ENCODE peak calls at places on chromosome 10, in five cellular contexts. T is GM12878, S is A549, K is K562, J is HepG2. N is an unnamed sample.

GRCh38 chr10:77290528-77291155 is 347.0 kb downstream of the KCNMA1 start:
- DNase-seq in J (no peak), S (peak; percentile 25), T (no peak), K (no peak), N (no peak)

GRCh38 chr10:35462491-35462934 is 126.2 kb downstream of the CCNY start:
- DNase-seq in T (no peak), K (no peak), S (no peak), J (peak; percentile 56), N (no peak)

GRCh38 chr10:4046722-4047354 is 261.8 kb upstream of the KLF6 start:
- DNase-seq in S (no peak), K (no peak), T (no peak), J (no peak), N (no peak)

GRCh38 chr10:44963772-44964633 is 4.4 kb downstream of the RASSF4 start:
- DNase-seq in J (peak; percentile 85), K (no peak), T (no peak), S (no peak), N (no peak)

GRCh38 chr10:34739915-34740314 is 75.2 kb downstream of the PARD3 start:
- DNase-seq in S (no peak), K (no peak), T (no peak), J (no peak), N (peak; percentile 64)

GRCh38 chr10:27558612-27559020 is 54.5 kb downstream of the RAB18 start:
- DNase-seq in S (peak; percentile 28), T (no peak), J (peak; percentile 68), K (peak; percentile 27), N (peak; percentile 7)

GRCh38 chr10:30833625-30833970 is 198.1 kb downstream of the ZNF438 start:
- DNase-seq in T (no peak), J (no peak), S (no peak), K (no peak), N (no peak)

GRCh38 chr10:130246113-130246512 is 109.9 kb downstream of the GLRX3 start:
- DNase-seq in J (no peak), S (no peak), T (no peak), K (no peak), N (no peak)

GRCh38 chr10:125024496-125025234 is 82.7 kb downstream of the ZRANB1 start:
- DNase-seq in K (no peak), T (no peak), J (no peak), S (no peak), N (no peak)

GRCh38 chr10:119723624-119724023 is 2.2 kb upstream of the INPP5F start:
- DNase-seq in J (peak; percentile 48), S (no peak), T (no peak), K (no peak), N (no peak)

GRCh38 chr10:113007343-113007771 is 57.3 kb downstream of the TCF7L2 start:
- DNase-seq in S (no peak), K (no peak), T (no peak), J (peak; percentile 97), N (no peak)

GRCh38 chr10:71623986-71624291 is 95.6 kb downstream of the C10orf105 start:
- DNase-seq in T (no peak), J (no peak), K (no peak), S (no peak), N (no peak)

GRCh38 chr10:71621263-71621751 is 98.3 kb downstream of the C10orf105 start:
- DNase-seq in S (no peak), T (no peak), J (no peak), K (no peak), N (no peak)

GRCh38 chr10:71621783-71622526 is 97.6 kb downstream of the C10orf105 start:
- DNase-seq in K (no peak), J (peak; percentile 27), T (no peak), S (no peak), N (no peak)

GRCh38 chr10:71622656-71623055 is 96.9 kb downstream of the C10orf105 start:
- DNase-seq in T (no peak), J (no peak), S (no peak), K (no peak), N (no peak)

DNA sequence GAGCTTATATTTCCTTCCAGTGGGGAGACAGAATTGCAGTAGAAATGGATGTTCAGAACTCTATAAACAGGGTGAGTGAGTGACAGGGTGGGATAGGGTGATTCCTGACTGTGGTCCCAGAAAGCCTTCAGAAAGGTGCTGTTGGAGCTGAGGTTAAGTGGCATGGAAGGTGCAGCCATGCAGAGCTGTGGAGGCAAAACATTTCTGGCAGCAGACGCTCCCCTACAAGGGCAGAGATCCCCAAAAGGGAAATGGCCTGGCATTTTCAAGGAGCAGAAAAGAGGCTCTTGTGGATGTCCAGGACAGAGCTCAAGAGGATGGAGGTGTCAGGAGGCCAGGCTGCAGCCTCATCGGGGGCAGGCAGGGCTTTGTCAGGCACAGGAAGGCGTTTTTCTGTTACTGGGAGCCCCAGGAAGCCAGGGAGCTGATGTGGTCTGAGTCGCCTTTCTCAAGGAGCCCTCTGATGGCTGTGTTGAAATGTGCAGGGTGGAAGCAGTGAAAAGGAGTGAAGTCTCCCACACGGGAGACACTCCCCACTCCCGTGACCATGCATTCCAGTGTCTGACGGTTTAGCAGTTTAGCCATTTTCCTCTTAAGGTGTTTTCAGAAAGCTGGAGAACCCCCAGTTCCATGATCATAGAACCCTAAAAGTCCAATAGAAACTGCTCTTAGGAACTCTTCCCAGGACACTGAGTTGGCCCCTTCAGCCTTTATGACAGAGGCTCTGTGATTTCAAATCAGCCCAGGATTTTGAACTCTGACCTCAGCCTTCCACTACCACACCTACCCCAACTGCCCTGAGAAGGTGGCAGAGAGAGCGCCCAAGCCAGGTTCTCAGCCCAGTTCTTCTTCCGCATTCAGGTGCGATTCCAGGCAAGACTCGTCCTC is 96.2 kb downstream of the C10orf105 start:
- DNase-seq in T (no peak), K (peak; percentile 81), S (peak; percentile 68), J (no peak), N (no peak)
- TF ChIP-seq HDAC2 in T (no peak), K (no peak), S (no peak), J (no peak), N (no peak)

DNA sequence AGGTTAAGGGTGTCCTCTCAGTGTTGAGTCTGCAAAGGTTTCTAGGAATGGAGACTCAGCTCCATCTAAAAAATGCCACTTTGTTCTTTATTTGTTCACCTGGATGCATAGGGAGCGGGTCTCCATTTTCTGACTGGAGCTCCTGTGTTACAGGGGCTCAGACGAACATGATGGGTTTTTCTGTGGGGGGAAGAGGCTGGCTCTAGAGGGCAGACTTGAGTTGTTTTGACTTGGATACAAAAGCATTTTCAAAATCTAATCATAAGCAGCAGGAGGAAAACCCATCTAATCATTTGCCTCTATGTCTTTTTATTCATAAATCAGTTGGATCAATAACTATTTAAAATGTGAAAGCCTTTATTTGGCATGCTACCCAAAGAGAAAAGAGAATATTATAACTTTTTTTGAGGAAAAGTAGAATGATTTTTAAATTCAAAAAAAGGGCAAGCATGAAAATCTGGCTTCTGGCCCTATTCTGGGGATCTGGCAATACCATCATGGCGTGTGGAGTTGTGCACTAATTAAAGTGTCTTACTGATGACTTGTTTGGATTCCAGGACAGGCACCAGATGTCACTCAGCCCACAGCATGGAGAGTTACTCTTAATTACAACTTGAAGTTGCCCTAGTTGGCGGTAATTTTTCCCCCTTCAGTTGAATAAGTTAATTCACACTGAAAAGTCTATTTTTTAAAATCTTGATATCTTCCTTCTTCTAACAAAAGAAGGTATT is 594.9 kb downstream of the REEP3 start:
- DNase-seq in T (no peak), J (no peak), S (peak; percentile 6), K (peak; percentile 14), N (no peak)
- TF ChIP-seq HDAC2 in T (no peak), J (no peak), S (no peak), K (no peak), N (no peak)

GRCh38 chr10:110865184-110865803 is 6.4 kb upstream of the PDCD4 start:
- DNase-seq in T (no peak), K (no peak), J (no peak), S (no peak), N (no peak)

GRCh38 chr10:110865804-110866482 is 5.8 kb upstream of the PDCD4 start:
- DNase-seq in T (no peak), S (no peak), K (no peak), J (no peak), N (no peak)

GRCh38 chr10:110868981-110869380 is 2.7 kb upstream of the PDCD4 start:
- DNase-seq in T (no peak), K (no peak), J (no peak), S (no peak), N (no peak)

GRCh38 chr10:110870823-110871235 is 899 bp upstream of the PDCD4 start:
- DNase-seq in S (no peak), J (no peak), T (no peak), K (no peak), N (no peak)

DNA sequence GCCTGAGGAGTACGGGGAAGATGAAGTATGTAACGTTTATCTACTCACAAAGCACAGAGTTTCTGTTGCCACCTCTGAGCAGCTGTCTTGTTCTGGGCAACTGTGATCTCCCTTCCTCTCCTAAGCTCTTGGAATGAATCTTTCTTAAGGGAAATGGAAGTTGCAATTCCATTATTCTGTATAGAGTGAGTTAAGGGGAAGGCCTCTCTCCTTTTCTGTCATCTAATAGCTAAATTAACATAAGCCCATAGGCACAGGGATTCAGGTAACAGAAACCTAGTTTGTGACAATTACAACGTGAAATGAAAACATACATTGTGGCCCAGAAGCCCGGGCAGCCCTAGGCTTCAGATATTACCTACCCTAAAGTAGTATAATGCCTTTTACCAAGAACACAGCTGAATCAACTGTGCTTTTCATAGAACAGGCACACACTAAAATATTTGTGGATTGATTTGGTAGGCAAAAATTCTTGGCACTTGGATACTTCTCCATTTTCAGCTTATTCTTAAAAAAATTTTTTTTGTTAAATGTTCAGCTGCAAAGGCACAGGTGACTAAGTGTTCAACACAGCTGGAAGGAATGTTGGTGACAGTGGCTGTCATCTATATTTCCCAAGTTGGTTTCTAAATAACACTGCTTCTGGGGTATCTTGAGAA is 3.8 kb upstream of the PDCD4 start:
- DNase-seq in K (no peak), S (no peak), J (no peak), T (no peak), N (no peak)
- TF ChIP-seq HDAC2 in K (no peak), S (no peak), J (no peak), T (no peak), N (no peak)

GRCh38 chr10:437698-438490 is 251.6 kb downstream of the DIP2C start:
- DNase-seq in K (no peak), S (no peak), T (no peak), J (no peak), N (no peak)

GRCh38 chr10:435397-435796 is 254.1 kb downstream of the DIP2C start:
- DNase-seq in S (no peak), K (no peak), J (no peak), T (no peak), N (no peak)

GRCh38 chr10:440127-440526 is 249.3 kb downstream of the DIP2C start:
- DNase-seq in T (no peak), K (no peak), S (no peak), J (no peak), N (no peak)

GRCh38 chr10:436911-437665 is 252.4 kb downstream of the DIP2C start:
- DNase-seq in S (no peak), T (no peak), J (no peak), K (no peak), N (no peak)

DNA sequence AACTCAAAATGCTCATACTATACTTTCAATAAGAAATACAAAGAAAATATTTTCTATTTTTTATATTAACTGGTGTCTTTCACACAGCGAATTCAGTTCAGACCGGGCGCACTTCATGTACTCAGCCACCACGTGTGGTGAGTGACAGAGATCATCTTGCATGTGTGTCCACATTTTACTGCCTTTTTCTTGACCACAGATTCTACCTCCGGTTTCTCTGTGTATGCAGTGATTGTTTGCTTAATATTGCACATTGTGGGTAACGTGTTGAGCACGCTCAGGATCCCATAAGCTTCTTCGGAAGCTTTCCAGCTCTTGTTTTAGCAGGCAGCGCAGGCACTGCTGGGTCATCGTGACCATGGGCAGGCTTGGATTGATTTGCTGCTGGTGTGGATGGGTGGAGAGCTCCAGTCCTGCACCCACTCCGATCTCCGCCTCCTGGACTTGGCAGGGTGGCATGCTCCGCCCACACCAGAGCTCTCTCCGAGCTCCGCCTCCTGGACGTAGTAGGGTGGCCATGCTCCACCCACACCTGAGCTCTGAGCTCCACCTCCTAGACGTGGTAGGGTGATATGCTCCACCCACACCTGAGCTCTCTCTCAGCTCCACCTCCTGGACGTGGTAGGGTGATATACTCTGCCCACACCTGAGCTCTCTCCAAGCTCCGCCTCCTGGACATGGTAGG is 253.3 kb downstream of the DIP2C start:
- DNase-seq in J (no peak), S (no peak), T (no peak), K (no peak), N (no peak)
- TF ChIP-seq HDAC2 in J (no peak), S (no peak), T (no peak), K (no peak), N (no peak)